ENCODE peak calls at places on chromosomes 16 and 17, in six cellular contexts. One of them, this sample, is unnamed. For H3K9me3, the result is how much of the 10 kb centered on the place peaks cover.

GRCh38 chr16:6694636-6695035 is 638.0 kb upstream of the RBFOX1 start:
- DNase-seq in neuronal stem cell: no peak
- DNase-seq in transverse colon: no peak
- DNase-seq in heart right ventricle: no peak
- DNase-seq in OCI-LY7: no peak
- DNase-seq in MG63: no peak
- DNase-seq in this sample: no peak

GRCh38 chr17:74369221-74369620 is 1.9 kb downstream of the GPR142 start:
- DNase-seq in neuronal stem cell: no peak
- DNase-seq in transverse colon: peak
- DNase-seq in heart right ventricle: peak
- DNase-seq in OCI-LY7: peak
- DNase-seq in MG63: no peak
- DNase-seq in this sample: no peak

GRCh38 chr16:58655215-58655596 is 25.6 kb upstream of the CNOT1 start:
- DNase-seq in neuronal stem cell: no peak
- DNase-seq in transverse colon: no peak
- DNase-seq in heart right ventricle: no peak
- DNase-seq in OCI-LY7: no peak
- DNase-seq in MG63: no peak
- DNase-seq in this sample: no peak

GRCh38 chr17:65332375-65332774 is 195.2 kb downstream of the RGS9 start:
- DNase-seq in neuronal stem cell: no peak
- DNase-seq in transverse colon: no peak
- DNase-seq in heart right ventricle: no peak
- DNase-seq in OCI-LY7: no peak
- DNase-seq in MG63: peak
- DNase-seq in this sample: no peak

GRCh38 chr17:78128616-78129384 is at the start of gene TMC6:
- DNase-seq in neuronal stem cell: peak
- DNase-seq in transverse colon: peak
- DNase-seq in heart right ventricle: peak
- DNase-seq in OCI-LY7: peak
- DNase-seq in MG63: no peak
- DNase-seq in this sample: no peak

GRCh38 chr16:68275611-68276191 is 11.4 kb downstream of the SLC7A6 start:
- DNase-seq in neuronal stem cell: no peak
- DNase-seq in transverse colon: no peak
- DNase-seq in heart right ventricle: no peak
- DNase-seq in OCI-LY7: peak
- DNase-seq in MG63: no peak
- DNase-seq in this sample: no peak

GRCh38 chr17:21125862-21126261 is 902 bp upstream of the DHRS7B start:
- DNase-seq in neuronal stem cell: no peak
- DNase-seq in transverse colon: no peak
- DNase-seq in heart right ventricle: no peak
- DNase-seq in OCI-LY7: peak
- DNase-seq in MG63: no peak
- DNase-seq in this sample: no peak

GRCh38 chr16:14113344-14113743 is 42.2 kb downstream of the MRTFB start:
- DNase-seq in neuronal stem cell: no peak
- DNase-seq in transverse colon: no peak
- DNase-seq in heart right ventricle: no peak
- DNase-seq in OCI-LY7: no peak
- DNase-seq in MG63: no peak
- DNase-seq in this sample: no peak

GRCh38 chr16:69769404-69769803 is 7.3 kb downstream of the WWP2 start:
- DNase-seq in neuronal stem cell: no peak
- DNase-seq in transverse colon: no peak
- DNase-seq in heart right ventricle: no peak
- DNase-seq in OCI-LY7: no peak
- DNase-seq in MG63: no peak
- DNase-seq in this sample: no peak

GRCh38 chr16:56191807-56192643 is 736 bp downstream of the GNAO1 start:
- DNase-seq in neuronal stem cell: no peak
- DNase-seq in transverse colon: no peak
- DNase-seq in heart right ventricle: peak
- DNase-seq in OCI-LY7: no peak
- DNase-seq in MG63: peak
- DNase-seq in this sample: no peak

GRCh38 chr16:11322823-11323222 is 22.4 kb upstream of the RMI2 start:
- DNase-seq in neuronal stem cell: no peak
- DNase-seq in transverse colon: no peak
- DNase-seq in heart right ventricle: no peak
- DNase-seq in OCI-LY7: no peak
- DNase-seq in MG63: no peak
- DNase-seq in this sample: no peak

GRCh38 chr16:67499159-67499558 is 15.8 kb upstream of the AGRP start:
- DNase-seq in neuronal stem cell: no peak
- DNase-seq in transverse colon: no peak
- DNase-seq in heart right ventricle: no peak
- DNase-seq in OCI-LY7: no peak
- DNase-seq in MG63: peak
- DNase-seq in this sample: no peak

GRCh38 chr16:51113254-51114125 is 37.6 kb downstream of the SALL1 start:
- DNase-seq in neuronal stem cell: peak
- DNase-seq in transverse colon: no peak
- DNase-seq in heart right ventricle: no peak
- DNase-seq in OCI-LY7: no peak
- DNase-seq in MG63: no peak
- DNase-seq in this sample: no peak

DNA sequence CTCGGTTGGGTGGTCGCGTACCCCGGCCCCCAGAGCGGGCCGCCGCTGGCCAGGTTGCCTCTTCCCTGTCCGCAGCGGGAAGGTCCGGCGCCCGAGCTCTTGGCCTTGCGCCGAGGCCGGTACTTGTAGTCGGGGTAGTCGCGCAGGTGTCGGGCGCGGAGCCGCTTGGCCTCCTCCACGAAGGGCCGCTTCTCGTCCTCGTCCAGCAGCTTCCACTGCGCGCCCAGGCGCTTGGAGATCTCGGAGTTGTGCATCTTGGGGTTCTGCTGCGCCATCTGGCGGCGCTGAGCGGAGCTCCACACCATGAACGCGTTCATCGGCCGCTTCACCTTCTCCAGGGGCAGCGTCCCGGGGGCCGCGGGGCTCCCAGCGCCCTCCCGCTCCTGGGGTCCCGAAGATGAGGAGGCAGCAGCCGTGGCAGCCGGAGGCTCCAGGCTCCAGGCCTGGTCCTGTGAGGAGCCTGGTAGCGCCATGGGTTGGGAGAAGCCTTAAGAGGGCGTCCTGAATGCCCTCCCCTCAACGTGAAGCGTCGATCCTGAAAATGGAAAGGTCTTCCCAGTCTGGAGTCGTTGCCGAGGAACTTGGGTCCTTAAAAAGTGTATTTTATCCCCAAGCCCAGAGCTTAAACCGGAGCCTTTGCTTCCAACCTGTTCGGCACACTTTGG is 558 bp downstream of the SOX15 start:
- DNase-seq in neuronal stem cell: peak
- DNase-seq in transverse colon: peak
- DNase-seq in heart right ventricle: peak
- DNase-seq in OCI-LY7: peak
- DNase-seq in MG63: no peak
- DNase-seq in this sample: no peak
- H3K4me3 ChIP-seq in neuronal stem cell: peak
- H3K4me3 ChIP-seq in transverse colon: peak
- H3K4me3 ChIP-seq in heart right ventricle: peak
- H3K4me3 ChIP-seq in OCI-LY7: no peak
- H3K4me3 ChIP-seq in MG63: no peak
- H3K4me3 ChIP-seq in this sample: no peak

GRCh38 chr17:22503322-22503899 is 811.1 kb downstream of the KCNJ18 start:
- DNase-seq in neuronal stem cell: no peak
- DNase-seq in transverse colon: no peak
- DNase-seq in heart right ventricle: no peak
- DNase-seq in OCI-LY7: no peak
- DNase-seq in MG63: no peak
- DNase-seq in this sample: no peak
- H3K9me3 ChIP-seq in neuronal stem cell: under half
- H3K9me3 ChIP-seq in transverse colon: under half
- H3K9me3 ChIP-seq in heart right ventricle: under half
- H3K9me3 ChIP-seq in OCI-LY7: under half
- H3K9me3 ChIP-seq in MG63: under half
- H3K9me3 ChIP-seq in this sample: under half

GRCh38 chr17:44778656-44779210 is 19.9 kb downstream of the ADAM11 start:
- DNase-seq in neuronal stem cell: no peak
- DNase-seq in transverse colon: no peak
- DNase-seq in heart right ventricle: no peak
- DNase-seq in OCI-LY7: no peak
- DNase-seq in MG63: no peak
- DNase-seq in this sample: no peak
- H3K4me3 ChIP-seq in neuronal stem cell: no peak
- H3K4me3 ChIP-seq in transverse colon: no peak
- H3K4me3 ChIP-seq in heart right ventricle: peak
- H3K4me3 ChIP-seq in OCI-LY7: peak
- H3K4me3 ChIP-seq in MG63: no peak
- H3K4me3 ChIP-seq in this sample: peak

DNA sequence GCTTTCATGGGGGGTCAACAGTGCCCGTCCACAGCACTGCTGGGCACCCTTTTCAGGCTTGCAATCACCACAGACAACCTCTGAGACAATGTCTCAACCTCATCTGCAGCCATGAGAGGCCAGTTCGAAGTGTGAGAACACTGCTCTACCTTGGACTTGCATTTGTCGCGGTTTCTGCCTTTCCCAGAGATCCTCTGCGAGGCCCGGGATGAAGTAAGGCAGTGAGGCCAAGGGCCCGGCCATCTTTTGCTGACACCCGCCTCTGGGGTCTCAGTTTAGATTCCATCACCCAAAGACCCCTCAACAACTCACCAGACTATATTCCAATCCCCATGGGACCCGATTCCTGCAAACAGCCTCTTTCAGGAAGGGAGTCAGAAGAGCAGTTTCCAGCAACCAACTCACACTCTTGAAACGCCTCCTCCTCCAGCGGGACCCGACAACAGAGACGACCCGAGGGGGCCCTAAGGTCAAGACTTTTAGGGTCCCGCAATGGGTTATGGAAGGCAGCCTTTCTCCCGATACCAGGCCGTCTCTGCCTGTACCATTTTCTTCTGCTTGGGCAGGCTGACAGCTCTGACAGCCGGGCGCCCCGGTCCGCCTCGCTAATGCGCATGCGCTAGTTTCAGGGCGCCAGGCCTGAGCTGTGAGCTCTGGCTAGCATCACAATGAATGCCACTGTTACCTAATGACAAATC is 576.0 kb downstream of the KCNJ18 start:
- DNase-seq in neuronal stem cell: no peak
- DNase-seq in transverse colon: no peak
- DNase-seq in heart right ventricle: no peak
- DNase-seq in OCI-LY7: no peak
- DNase-seq in MG63: peak
- DNase-seq in this sample: no peak
- H3K9me3 ChIP-seq in neuronal stem cell: under half
- H3K9me3 ChIP-seq in transverse colon: under half
- H3K9me3 ChIP-seq in heart right ventricle: under half
- H3K9me3 ChIP-seq in OCI-LY7: under half
- H3K9me3 ChIP-seq in MG63: under half
- H3K9me3 ChIP-seq in this sample: under half

GRCh38 chr17:57925361-57925990 is 29.7 kb downstream of the CUEDC1 start:
- DNase-seq in neuronal stem cell: no peak
- DNase-seq in transverse colon: no peak
- DNase-seq in heart right ventricle: no peak
- DNase-seq in OCI-LY7: no peak
- DNase-seq in MG63: no peak
- DNase-seq in this sample: no peak
- H3K4me3 ChIP-seq in neuronal stem cell: no peak
- H3K4me3 ChIP-seq in transverse colon: no peak
- H3K4me3 ChIP-seq in heart right ventricle: no peak
- H3K4me3 ChIP-seq in OCI-LY7: no peak
- H3K4me3 ChIP-seq in MG63: no peak
- H3K4me3 ChIP-seq in this sample: no peak

GRCh38 chr17:5092139-5093010 is 14.1 kb downstream of the ZFP3 start:
- DNase-seq in neuronal stem cell: no peak
- DNase-seq in transverse colon: no peak
- DNase-seq in heart right ventricle: no peak
- DNase-seq in OCI-LY7: no peak
- DNase-seq in MG63: no peak
- DNase-seq in this sample: no peak
- H3K9me3 ChIP-seq in neuronal stem cell: under half
- H3K9me3 ChIP-seq in transverse colon: half or more
- H3K9me3 ChIP-seq in heart right ventricle: half or more
- H3K9me3 ChIP-seq in OCI-LY7: half or more
- H3K9me3 ChIP-seq in MG63: under half
- H3K9me3 ChIP-seq in this sample: under half

GRCh38 chr17:80738406-80738805 is 193.8 kb downstream of the RPTOR start:
- DNase-seq in neuronal stem cell: no peak
- DNase-seq in transverse colon: no peak
- DNase-seq in heart right ventricle: no peak
- DNase-seq in OCI-LY7: peak
- DNase-seq in MG63: no peak
- DNase-seq in this sample: no peak

GRCh38 chr17:80737106-80738019 is 192.7 kb downstream of the RPTOR start:
- DNase-seq in neuronal stem cell: no peak
- DNase-seq in transverse colon: peak
- DNase-seq in heart right ventricle: no peak
- DNase-seq in OCI-LY7: peak
- DNase-seq in MG63: no peak
- DNase-seq in this sample: no peak

GRCh38 chr17:80742091-80742490 is 197.5 kb downstream of the RPTOR start:
- DNase-seq in neuronal stem cell: no peak
- DNase-seq in transverse colon: no peak
- DNase-seq in heart right ventricle: no peak
- DNase-seq in OCI-LY7: no peak
- DNase-seq in MG63: no peak
- DNase-seq in this sample: no peak

GRCh38 chr17:80738987-80739730 is 194.5 kb downstream of the RPTOR start:
- DNase-seq in neuronal stem cell: no peak
- DNase-seq in transverse colon: no peak
- DNase-seq in heart right ventricle: no peak
- DNase-seq in OCI-LY7: no peak
- DNase-seq in MG63: no peak
- DNase-seq in this sample: no peak

GRCh38 chr17:80738020-80738380 is 193.4 kb downstream of the RPTOR start:
- DNase-seq in neuronal stem cell: no peak
- DNase-seq in transverse colon: no peak
- DNase-seq in heart right ventricle: no peak
- DNase-seq in OCI-LY7: peak
- DNase-seq in MG63: no peak
- DNase-seq in this sample: no peak
- H3K4me3 ChIP-seq in neuronal stem cell: no peak
- H3K4me3 ChIP-seq in transverse colon: no peak
- H3K4me3 ChIP-seq in heart right ventricle: peak
- H3K4me3 ChIP-seq in OCI-LY7: peak
- H3K4me3 ChIP-seq in MG63: no peak
- H3K4me3 ChIP-seq in this sample: no peak

GRCh38 chr17:17365476-17366110 is 62.4 kb downstream of the NT5M start:
- DNase-seq in neuronal stem cell: no peak
- DNase-seq in transverse colon: no peak
- DNase-seq in heart right ventricle: no peak
- DNase-seq in OCI-LY7: no peak
- DNase-seq in MG63: no peak
- DNase-seq in this sample: no peak

GRCh38 chr17:17370711-17371110 is 67.5 kb downstream of the NT5M start:
- DNase-seq in neuronal stem cell: no peak
- DNase-seq in transverse colon: no peak
- DNase-seq in heart right ventricle: no peak
- DNase-seq in OCI-LY7: no peak
- DNase-seq in MG63: no peak
- DNase-seq in this sample: no peak

GRCh38 chr17:17366941-17367885 is 64.0 kb downstream of the NT5M start:
- DNase-seq in neuronal stem cell: no peak
- DNase-seq in transverse colon: no peak
- DNase-seq in heart right ventricle: no peak
- DNase-seq in OCI-LY7: no peak
- DNase-seq in MG63: no peak
- DNase-seq in this sample: no peak

GRCh38 chr17:17366235-17366634 is 63.1 kb downstream of the NT5M start:
- DNase-seq in neuronal stem cell: no peak
- DNase-seq in transverse colon: no peak
- DNase-seq in heart right ventricle: no peak
- DNase-seq in OCI-LY7: no peak
- DNase-seq in MG63: no peak
- DNase-seq in this sample: no peak

GRCh38 chr17:17367931-17368330 is 64.8 kb downstream of the NT5M start:
- DNase-seq in neuronal stem cell: no peak
- DNase-seq in transverse colon: no peak
- DNase-seq in heart right ventricle: no peak
- DNase-seq in OCI-LY7: no peak
- DNase-seq in MG63: no peak
- DNase-seq in this sample: no peak
- H3K9me3 ChIP-seq in neuronal stem cell: under half
- H3K9me3 ChIP-seq in transverse colon: under half
- H3K9me3 ChIP-seq in heart right ventricle: under half
- H3K9me3 ChIP-seq in OCI-LY7: under half
- H3K9me3 ChIP-seq in MG63: under half
- H3K9me3 ChIP-seq in this sample: under half

This sample was measured in SJSA1.